ENCODE peak calls at places on chromosomes 13 and 19, in eight cellular contexts. J is T-cell, L is GM04504, A is T-helper 1 cell, P is SK-MEL-5, X is T1000, V is dermis blood vessel endothelial cell, N is brain microvascular endothelial cell. T is an unnamed sample.
A peak's percentile ranks its signal among the peaks of the same experiment; 100 is the strongest.

GRCh38 chr19:51006406-51006805 is 5.0 kb upstream of the KLK8 start:
- DNase-seq in A (no peak), N (no peak), J (no peak), L (no peak), V (no peak), X (no peak), P (no peak), T (no peak)

GRCh38 chr19:57192064-57192395 is 730 bp downstream of the ZNF264 start:
- DNase-seq in P (no peak), L (no peak), X (no peak), N (peak; percentile 11), A (no peak), V (peak; percentile 14), J (no peak), T (no peak)

GRCh38 chr13:100517706-100518105 is 70.9 kb downstream of the GGACT start:
- DNase-seq in A (no peak), P (no peak), N (no peak), V (no peak), J (no peak), L (no peak), X (no peak), T (no peak)

GRCh38 chr19:5360003-5360820 is 19.6 kb upstream of the PTPRS start:
- DNase-seq in P (no peak), X (no peak), L (no peak), N (no peak), A (no peak), J (no peak), V (no peak), T (no peak)

GRCh38 chr19:5753743-5754142 is 30.8 kb downstream of the PRR22 start:
- DNase-seq in A (no peak), X (no peak), L (no peak), P (no peak), J (no peak), V (no peak), N (no peak), T (no peak)

GRCh38 chr13:46100191-46100877 is 4.5 kb downstream of the CPB2 start:
- DNase-seq in L (no peak), P (no peak), V (no peak), A (no peak), J (no peak), N (no peak), X (no peak), T (no peak)

GRCh38 chr19:6682607-6683128 is 12.7 kb upstream of the TNFSF14 start:
- DNase-seq in X (no peak), V (no peak), A (no peak), J (no peak), P (no peak), N (no peak), L (no peak), T (no peak)

GRCh38 chr13:113457510-113457909 is 4.2 kb upstream of the ADPRHL1 start:
- DNase-seq in V (no peak), X (no peak), P (no peak), A (no peak), N (no peak), L (peak; percentile 41), J (no peak), T (no peak)